ENCODE peak calls at places on chromosomes 11 and 22, in four cellular contexts. C, U, E and L are unnamed samples.
A peak's percentile ranks its signal among the peaks of the same experiment; 100 is the strongest.

GRCh38 chr22:33917744-33918406 is 2.4 kb downstream of the LARGE1 start:
- DNase-seq in C (no peak), U (no peak), E (no peak), L (no peak)

GRCh38 chr11:45285931-45286632 is at the start of gene SYT13:
- DNase-seq in C (peak; percentile 72), U (no peak), E (no peak), L (no peak)

GRCh38 chr22:28894320-28894719 is 10.9 kb downstream of the ZNRF3 start:
- DNase-seq in C (no peak), U (no peak), E (no peak), L (no peak)

GRCh38 chr11:99739464-99740089 is 718.8 kb downstream of the CNTN5 start:
- DNase-seq in C (no peak), U (peak; percentile 34), E (no peak), L (no peak)

GRCh38 chr11:134623711-134624110 is 211.7 kb upstream of the B3GAT1 start:
- DNase-seq in C (no peak), U (no peak), E (no peak), L (no peak)

GRCh38 chr11:76623884-76624419 is 46.6 kb downstream of the LRRC32 start:
- DNase-seq in C (no peak), U (no peak), E (no peak), L (no peak)

GRCh38 chr11:393219-394033 is 583 bp upstream of the PKP3 start:
- DNase-seq in C (no peak), U (peak; percentile 65), E (no peak), L (no peak)

GRCh38 chr11:45653277-45653676 is 12.1 kb downstream of the CHST1 start:
- DNase-seq in C (no peak), U (no peak), E (no peak), L (no peak)

GRCh38 chr22:45218974-45219373 is 21.7 kb downstream of the KIAA0930 start:
- DNase-seq in C (no peak), U (no peak), E (no peak), L (no peak)

GRCh38 chr22:37036655-37037377 is 14.7 kb upstream of the KCTD17 start:
- DNase-seq in C (no peak), U (no peak), E (no peak), L (no peak)

GRCh38 chr11:120750647-120751419 is 239.3 kb downstream of the GRIK4 start:
- DNase-seq in C (no peak), U (no peak), E (no peak), L (no peak)